ENCODE peak calls at places on chromosomes 13 and 19, in four cellular contexts. J is uterus, Z is adrenal gland, C is cardiac muscle cell. K is an unnamed sample.

GRCh38 chr19:54523403-54523802 is 20.8 kb downstream of the LAIR2 start:
- DNase-seq in J (peak; percentile 31), Z (no peak), C (peak; percentile 2), K (no peak)

GRCh38 chr19:43354305-43354627 is 780 bp downstream of the CD177 start:
- DNase-seq in J (no peak), Z (no peak), C (no peak), K (no peak)

GRCh38 chr19:6802336-6803035 is 30.0 kb downstream of the VAV1 start:
- DNase-seq in J (peak; percentile 17), Z (peak; percentile 68), C (peak; percentile 23), K (peak; percentile 79)

GRCh38 chr13:44274838-44275237 is 98.8 kb upstream of the SERP2 start:
- DNase-seq in J (peak; percentile 45), Z (peak; percentile 50), C (no peak), K (no peak)

GRCh38 chr19:58399903-58400637 is 4.6 kb downstream of the RNF225 start:
- DNase-seq in J (no peak), Z (peak; percentile 69), C (no peak), K (peak; percentile 50)

GRCh38 chr19:35264281-35265125 is 4.3 kb upstream of the USF2 start:
- DNase-seq in J (peak; percentile 10), Z (peak; percentile 62), C (no peak), K (peak; percentile 44)

GRCh38 chr13:113928701-113929627 is 44.9 kb downstream of the C13orf46 start:
- DNase-seq in J (peak; percentile 94), Z (peak; percentile 73), C (peak; percentile 91), K (peak; percentile 91)

GRCh38 chr13:99525967-99526366 is 24.7 kb downstream of the TM9SF2 start:
- DNase-seq in J (no peak), Z (no peak), C (no peak), K (no peak)

GRCh38 chr13:41960195-41960699 is 662 bp downstream of the VWA8 start:
- DNase-seq in J (no peak), Z (peak; percentile 59), C (peak; percentile 41), K (no peak)

GRCh38 chr19:41784337-41785239 is 11.8 kb upstream of the CEACAM3 start:
- DNase-seq in J (no peak), Z (no peak), C (no peak), K (no peak)

GRCh38 chr13:91278888-91279287 is 68.6 kb upstream of the MIR17HG start:
- DNase-seq in J (no peak), Z (no peak), C (no peak), K (no peak)

GRCh38 chr13:28438067-28438466 is 56.9 kb downstream of the FLT1 start:
- DNase-seq in J (no peak), Z (no peak), C (no peak), K (no peak)

GRCh38 chr19:27776020-27776419 is 1436.9 kb downstream of the UQCRFS1 start:
- DNase-seq in J (no peak), Z (peak; percentile 46), C (peak; percentile 60), K (no peak)

GRCh38 chr13:36888645-36889044 is 31.4 kb downstream of the SMAD9 start:
- DNase-seq in J (no peak), Z (no peak), C (no peak), K (no peak)

GRCh38 chr19:1840541-1841115 is 7.7 kb downstream of the REXO1 start:
- DNase-seq in J (no peak), Z (no peak), C (peak; percentile 34), K (no peak)
- H3K4me3 ChIP-seq in J (no peak overlapping the region), Z (no peak overlapping the region), C (no peak overlapping the region), K (no peak overlapping the region)

GRCh38 chr19:2240881-2241760 is 4.5 kb downstream of the SF3A2 start:
- DNase-seq in J (no peak), Z (no peak), C (no peak), K (no peak)
- H3K4me1 ChIP-seq in J (peaks cover 13% of the 10 kb centered on the region), Z (peaks cover 21% of the 10 kb centered on the region), C (peaks cover 26% of the 10 kb centered on the region), K (no peaks in the 10 kb centered on the region)

DNA sequence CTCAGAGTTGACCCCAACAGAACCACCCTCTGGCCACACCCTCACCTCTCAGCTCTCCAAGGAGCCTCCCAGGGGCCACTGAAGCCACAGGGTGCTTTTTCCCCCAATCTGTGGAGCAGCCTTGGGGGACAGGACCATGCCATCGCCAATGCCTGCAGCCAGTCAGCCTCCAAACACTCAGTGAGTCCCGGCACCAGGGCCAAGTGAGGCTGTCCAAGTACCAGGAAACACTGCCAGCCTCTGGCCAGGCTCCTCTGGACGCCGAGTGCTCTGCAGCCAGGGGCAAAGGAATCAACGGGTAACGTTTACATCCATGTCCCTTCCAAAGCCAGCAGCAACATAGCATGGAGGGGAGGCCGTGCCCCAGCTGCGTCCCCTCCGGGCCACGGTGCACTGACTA is 9.5 kb upstream of the COMP start:
- DNase-seq in J (no peak), Z (no peak), C (no peak), K (no peak)
- H3K27me3 ChIP-seq in J (no peaks in the 10 kb centered on the region), Z (peaks cover 17% of the 10 kb centered on the region), C (peaks cover 52% of the 10 kb centered on the region), K (no peaks in the 10 kb centered on the region)

DNA sequence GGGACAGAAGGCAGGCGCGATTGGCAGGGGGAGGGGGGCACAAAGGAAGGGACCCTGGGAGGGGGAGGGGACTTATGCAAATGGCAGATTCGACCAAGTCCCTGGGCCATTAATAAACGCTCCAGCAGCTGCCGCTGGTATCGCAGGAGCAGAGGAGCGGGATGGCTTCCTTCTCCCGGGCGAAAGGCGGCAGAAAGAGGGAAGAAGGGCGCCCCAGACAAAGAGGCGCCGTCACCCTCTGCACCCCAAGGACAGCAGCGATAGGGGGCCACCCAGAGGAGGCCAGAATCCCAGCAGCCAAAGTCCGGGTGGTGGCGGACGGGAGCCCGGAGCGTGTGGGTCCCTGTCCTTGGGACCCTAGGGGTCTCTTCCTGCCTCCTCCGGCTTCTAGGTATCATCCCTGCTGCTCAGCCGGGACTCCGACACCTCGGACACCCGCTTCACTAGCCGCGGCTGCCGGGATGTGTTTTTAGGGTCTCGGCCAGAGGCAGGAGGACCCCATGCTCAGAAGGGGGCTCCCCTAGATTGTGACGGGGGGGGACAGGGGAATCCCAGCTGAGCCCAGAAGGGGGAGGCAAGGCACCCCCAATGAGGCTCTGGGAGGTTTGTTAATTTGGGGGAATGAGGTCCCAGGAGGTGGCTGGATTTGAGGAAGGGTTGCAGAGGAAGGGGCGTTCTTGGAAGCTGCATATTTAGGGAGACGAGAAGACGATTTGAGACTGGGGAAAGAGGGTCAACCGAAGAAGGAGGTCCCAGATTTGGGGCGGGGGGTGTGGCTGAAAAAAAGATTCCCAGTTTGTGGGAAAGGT is 1.7 kb downstream of the PTPRS start:
- DNase-seq in J (no peak), Z (no peak), C (no peak), K (no peak)
- H3K4me3 ChIP-seq in J (no peak overlapping the region), Z (no peak overlapping the region), C (peak overlapping the region; percentile 92), K (no peak overlapping the region)

DNA sequence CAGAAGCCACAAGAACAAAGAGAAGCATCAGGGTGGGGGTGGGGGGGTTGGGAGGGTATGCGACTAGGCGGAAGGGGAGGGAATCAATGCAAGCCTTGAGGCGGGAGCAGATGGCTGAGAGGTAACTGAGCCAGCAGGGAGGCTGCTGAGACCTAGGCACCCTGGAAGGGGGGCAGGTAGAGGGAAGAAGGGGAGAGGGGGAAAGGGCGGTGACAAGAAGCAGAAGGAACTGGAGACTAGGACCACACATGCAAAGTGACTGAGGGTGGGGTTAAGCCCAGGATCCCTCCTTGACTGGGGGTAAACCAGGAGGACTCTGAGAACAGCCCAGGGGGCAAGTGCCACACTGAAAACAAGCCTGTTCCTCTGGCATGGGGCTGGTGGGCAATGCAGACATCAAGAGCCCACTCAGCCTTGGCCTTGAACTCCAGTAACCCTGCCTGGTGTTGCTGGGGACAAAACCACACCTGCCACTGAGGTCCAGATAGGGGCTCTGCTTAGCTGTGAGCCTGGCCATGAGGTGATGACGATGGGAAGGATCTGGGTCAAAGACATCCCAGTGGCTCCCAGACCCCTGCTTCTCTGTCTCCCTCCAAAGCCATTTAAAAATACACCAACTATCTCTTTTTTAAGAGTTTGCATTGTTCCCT is 20.3 kb downstream of the OPA3 start:
- DNase-seq in J (no peak), Z (no peak), C (no peak), K (no peak)
- H3K4me1 ChIP-seq in J (no peaks in the 10 kb centered on the region), Z (no peaks in the 10 kb centered on the region), C (peaks cover 7% of the 10 kb centered on the region), K (no peaks in the 10 kb centered on the region)

GRCh38 chr19:50311723-50312635 is 17.2 kb downstream of the KCNC3 start:
- DNase-seq in J (no peak), Z (no peak), C (peak; percentile 38), K (no peak)
- H3K27me3 ChIP-seq in J (peaks cover 42% of the 10 kb centered on the region), Z (peaks cover 26% of the 10 kb centered on the region), C (no peaks in the 10 kb centered on the region), K (no peaks in the 10 kb centered on the region)

DNA sequence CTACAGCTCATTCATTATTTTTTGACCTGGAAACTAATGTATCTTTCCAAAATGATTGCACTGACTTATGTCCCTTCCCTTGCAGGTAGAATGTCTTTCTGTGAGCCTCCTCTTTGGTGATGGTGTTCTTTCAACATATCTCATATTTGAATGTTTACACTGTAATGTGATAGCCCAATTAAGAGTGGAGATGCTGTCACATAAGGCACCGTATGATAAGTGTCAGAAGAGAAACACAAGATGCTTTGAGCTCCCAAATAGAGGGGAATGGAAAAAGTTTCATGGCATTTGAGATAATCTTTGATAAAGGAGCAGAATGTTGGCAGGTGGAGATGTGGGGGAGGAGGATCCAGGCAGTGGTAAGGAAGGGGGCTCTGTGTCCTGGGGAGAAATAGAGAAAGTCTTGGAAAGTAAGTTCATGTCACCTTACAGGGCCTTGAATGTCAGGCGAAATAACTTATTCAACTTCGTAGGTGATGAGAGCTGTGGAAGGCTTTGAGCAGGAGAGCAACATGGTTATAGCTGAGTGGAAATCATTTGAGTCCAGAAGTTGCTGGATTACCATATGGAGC is 10.2 kb upstream of the RNF113B start:
- DNase-seq in J (no peak), Z (no peak), C (no peak), K (no peak)
- H3K4me3 ChIP-seq in J (no peak overlapping the region), Z (no peak overlapping the region), C (no peak overlapping the region), K (no peak overlapping the region)

GRCh38 chr13:66375756-66376155 is 854.4 kb downstream of the PCDH9 start:
- DNase-seq in J (no peak), Z (no peak), C (no peak), K (no peak)
- H3K4me1 ChIP-seq in J (no peaks in the 10 kb centered on the region), Z (no peaks in the 10 kb centered on the region), C (no peaks in the 10 kb centered on the region), K (no peaks in the 10 kb centered on the region)

GRCh38 chr13:112330479-112331407 is 45.4 kb upstream of the SPACA7 start:
- DNase-seq in J (no peak), Z (no peak), C (no peak), K (no peak)

GRCh38 chr13:112328936-112329335 is 47.2 kb upstream of the SPACA7 start:
- DNase-seq in J (no peak), Z (no peak), C (no peak), K (no peak)

GRCh38 chr13:112329376-112329775 is 46.8 kb upstream of the SPACA7 start:
- DNase-seq in J (no peak), Z (no peak), C (no peak), K (no peak)

GRCh38 chr13:112331675-112332074 is 44.5 kb upstream of the SPACA7 start:
- DNase-seq in J (no peak), Z (no peak), C (no peak), K (no peak)

DNA sequence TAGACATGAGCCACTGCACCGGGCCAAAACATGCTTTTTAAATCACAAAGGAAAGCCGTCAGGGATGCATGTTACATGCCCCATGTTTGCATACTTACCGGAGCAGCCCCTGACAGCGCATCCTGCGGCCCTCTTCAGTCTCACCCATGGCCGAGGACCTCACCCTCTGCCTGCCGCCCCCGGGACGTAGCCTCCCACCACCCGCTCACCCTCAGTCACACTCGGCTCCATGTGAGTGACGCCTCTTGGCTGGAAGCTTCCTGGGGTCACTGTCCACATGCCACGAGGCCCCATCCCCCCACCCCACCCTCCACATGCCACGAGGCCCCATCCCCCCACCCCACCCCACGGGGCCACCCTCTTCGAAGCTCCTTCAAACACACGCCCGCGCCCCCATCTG is 46.1 kb upstream of the SPACA7 start:
- DNase-seq in J (no peak), Z (no peak), C (no peak), K (no peak)
- H3K27me3 ChIP-seq in J (peaks cover 10% of the 10 kb centered on the region), Z (peaks cover 37% of the 10 kb centered on the region), C (peaks cover 28% of the 10 kb centered on the region), K (no peaks in the 10 kb centered on the region)

K was measured in aorta.